ENCODE peak calls at places on chromosomes 5 and 9, in eight cellular contexts. V, E, J, X, N, H, D and K are unnamed samples. For H3K4me1, the result is how much of the 10 kb centered on the place peaks cover.

GRCh38 chr5:116669261-116670049 is 94.8 kb upstream of the SEMA6A start:
- DNase-seq in V (no peak), E (no peak), J (no peak), X (no peak), N (no peak), H (no peak), D (no peak), K (no peak)

GRCh38 chr5:82584631-82585030 is 306.5 kb upstream of the RPS23 start:
- DNase-seq in V (no peak), E (no peak), J (no peak), X (no peak), N (no peak), H (no peak), D (no peak), K (no peak)

GRCh38 chr9:35112257-35113020 is 3.2 kb downstream of the ATOSB start:
- DNase-seq in V (peak), E (no peak), J (no peak), X (no peak), N (no peak), H (peak), D (no peak), K (peak)

GRCh38 chr5:107519900-107520354 is 150.8 kb downstream of the EFNA5 start:
- DNase-seq in V (no peak), E (peak), J (peak), X (no peak), N (peak), H (peak), D (no peak), K (peak)

GRCh38 chr9:87667164-87667738 is 58.7 kb upstream of the CTSL start:
- DNase-seq in V (no peak), E (peak), J (no peak), X (no peak), N (peak), H (no peak), D (no peak), K (no peak)

GRCh38 chr9:113885183-113886002 is 9.3 kb downstream of the ZNF618 start:
- DNase-seq in V (no peak), E (no peak), J (no peak), X (no peak), N (no peak), H (no peak), D (no peak), K (no peak)

GRCh38 chr5:21685016-21685415 is 1168.1 kb downstream of the CDH12 start:
- DNase-seq in V (no peak), E (no peak), J (no peak), X (no peak), N (peak), H (no peak), D (no peak), K (no peak)

GRCh38 chr5:32769711-32770110 is 58.6 kb downstream of the NPR3 start:
- DNase-seq in V (no peak), E (no peak), J (no peak), X (no peak), N (no peak), H (no peak), D (no peak), K (no peak)

GRCh38 chr9:91880378-91880972 is 69.6 kb downstream of the ROR2 start:
- DNase-seq in V (no peak), E (no peak), J (no peak), X (no peak), N (no peak), H (no peak), D (no peak), K (no peak)

GRCh38 chr9:95627802-95628201 is 111.0 kb upstream of the PTCH1 start:
- DNase-seq in V (no peak), E (no peak), J (no peak), X (no peak), N (no peak), H (no peak), D (no peak), K (peak)

GRCh38 chr5:51651476-51651875 is 268.2 kb downstream of the ISL1 start:
- DNase-seq in V (no peak), E (no peak), J (no peak), X (no peak), N (no peak), H (no peak), D (no peak), K (no peak)

GRCh38 chr5:32522429-32523143 is 62.8 kb upstream of the SUB1 start:
- DNase-seq in V (peak), E (no peak), J (no peak), X (no peak), N (no peak), H (peak), D (no peak), K (peak)

GRCh38 chr9:133424187-133424586 is 2.0 kb downstream of the ADAMTS13 start:
- DNase-seq in V (no peak), E (no peak), J (no peak), X (no peak), N (no peak), H (no peak), D (no peak), K (no peak)

GRCh38 chr9:133420392-133420827 is 1.8 kb upstream of the ADAMTS13 start:
- DNase-seq in V (no peak), E (peak), J (no peak), X (no peak), N (no peak), H (no peak), D (no peak), K (no peak)

GRCh38 chr9:133419005-133419404 is 1.2 kb upstream of the REXO4 start:
- DNase-seq in V (no peak), E (no peak), J (no peak), X (no peak), N (peak), H (no peak), D (no peak), K (no peak)

GRCh38 chr9:133423216-133423615 is 1.0 kb downstream of the ADAMTS13 start:
- DNase-seq in V (no peak), E (no peak), J (no peak), X (no peak), N (no peak), H (peak), D (no peak), K (peak)

DNA sequence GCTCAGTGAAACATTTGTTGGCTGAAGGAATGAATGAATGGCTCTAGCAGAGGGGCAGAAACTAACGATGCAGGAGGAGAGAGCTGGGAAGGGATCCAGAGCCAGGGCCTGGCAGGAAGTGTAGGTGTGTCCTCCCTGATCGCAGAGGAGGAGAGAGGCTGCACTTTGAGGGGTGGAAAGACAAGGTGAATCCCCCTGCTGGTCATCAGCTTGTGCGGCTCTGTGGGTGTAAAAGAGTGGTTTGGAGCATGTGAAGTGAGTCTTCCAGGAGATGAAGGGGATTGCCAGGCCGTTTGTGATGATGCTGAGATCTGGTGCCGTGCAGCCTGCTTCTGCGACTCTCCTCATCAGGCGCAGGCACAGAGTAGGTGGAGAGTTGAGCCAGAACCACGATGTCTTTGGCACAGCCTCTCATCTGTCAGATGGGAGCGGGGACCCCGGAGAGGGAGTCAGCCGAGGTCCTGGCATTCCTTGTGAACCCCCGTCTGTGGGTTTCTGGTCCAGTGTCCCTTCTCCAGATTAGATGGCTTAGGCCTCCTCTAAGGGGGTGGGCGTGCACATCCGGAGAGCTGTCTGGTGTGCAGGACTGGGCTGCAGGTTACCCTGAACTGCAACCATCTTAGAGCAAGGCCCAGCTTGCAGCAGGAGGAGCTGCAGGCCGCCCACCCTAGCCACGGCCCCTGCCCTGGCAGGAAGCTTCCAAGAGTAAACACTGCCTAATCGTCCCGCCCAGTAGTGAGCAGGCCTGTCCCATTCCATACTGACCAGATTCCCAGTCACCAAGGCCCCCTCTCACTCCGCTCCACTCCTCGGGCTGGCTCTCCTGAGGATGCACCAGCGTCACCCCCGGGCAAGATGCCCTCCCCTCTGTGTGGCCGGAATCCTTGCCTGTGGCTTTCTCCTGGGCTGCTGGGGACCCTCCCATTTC is at the start of gene ADAMTS13:
- DNase-seq in V (no peak), E (peak), J (peak), X (no peak), N (no peak), H (peak), D (no peak), K (no peak)
- TF ChIP-seq CTCF in V (no peak), E (no peak), J (peak), X (no peak), N (peak), H (no peak), D (no peak), K (no peak)

GRCh38 chr5:150491876-150492275 is 16.1 kb upstream of the NDST1 start:
- DNase-seq in V (no peak), E (no peak), J (no peak), X (no peak), N (no peak), H (no peak), D (no peak), K (no peak)
- H3K4me1 ChIP-seq in V (half or more), E (half or more), J (under half), X (half or more), N (half or more), H (half or more), D (half or more), K (half or more)

GRCh38 chr5:5139358-5140050 is 626 bp upstream of the ADAMTS16 start:
- DNase-seq in V (no peak), E (no peak), J (peak), X (no peak), N (peak), H (no peak), D (no peak), K (no peak)

GRCh38 chr5:5144441-5144840 is 4.3 kb downstream of the ADAMTS16 start:
- DNase-seq in V (no peak), E (no peak), J (no peak), X (no peak), N (no peak), H (no peak), D (no peak), K (no peak)

GRCh38 chr5:5140051-5141010 is at the start of gene ADAMTS16:
- DNase-seq in V (no peak), E (no peak), J (peak), X (no peak), N (peak), H (no peak), D (no peak), K (no peak)

GRCh38 chr5:5141011-5141599 is 975 bp downstream of the ADAMTS16 start:
- DNase-seq in V (no peak), E (no peak), J (no peak), X (no peak), N (no peak), H (no peak), D (no peak), K (no peak)

DNA sequence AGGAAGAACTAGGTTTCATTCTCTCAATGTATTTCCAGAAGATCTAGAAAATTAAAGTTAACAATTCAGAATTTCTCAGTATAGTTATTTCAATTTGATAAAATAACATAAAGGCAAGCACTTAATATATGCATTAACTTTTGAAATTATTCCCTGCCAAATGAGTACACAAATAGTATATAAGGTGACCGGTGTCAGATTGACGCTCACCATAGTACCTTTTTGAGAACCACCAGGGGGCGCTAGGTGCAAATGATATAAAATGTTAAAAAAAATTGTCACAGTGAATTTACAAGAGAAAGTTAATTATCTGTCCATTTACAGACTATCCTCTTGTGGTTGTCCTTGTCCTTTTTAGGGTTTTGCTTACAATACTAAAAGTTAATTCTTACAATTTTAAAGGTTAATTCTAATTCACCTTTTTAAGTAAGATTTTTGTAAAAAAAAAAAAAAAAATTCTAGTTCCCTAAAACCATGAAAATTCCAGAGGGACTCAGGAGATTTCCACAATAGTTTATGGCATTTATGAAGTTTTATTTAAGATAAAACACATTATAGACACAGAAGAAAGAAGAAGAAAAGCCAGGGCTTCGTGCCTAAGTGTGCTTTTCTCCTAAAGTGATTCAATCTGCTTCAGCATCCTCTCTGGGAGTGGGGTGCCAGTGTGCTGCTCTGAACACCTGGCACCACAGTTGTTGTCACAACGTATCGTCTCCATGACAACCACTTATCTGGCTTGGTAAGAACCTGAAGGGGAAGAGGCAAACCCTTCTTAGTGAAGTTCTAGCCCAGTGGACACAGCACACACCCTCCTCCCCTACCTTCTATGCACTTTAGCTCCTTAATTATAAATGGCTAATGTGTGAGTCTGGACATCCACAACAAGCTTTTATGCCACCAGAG is 1.7 kb downstream of the ADAMTS16 start:
- DNase-seq in V (no peak), E (peak), J (peak), X (no peak), N (peak), H (peak), D (no peak), K (peak)
- H3K4me3 ChIP-seq in V (no peak), E (no peak), J (no peak), X (peak), N (no peak), H (no peak), D (no peak), K (no peak)

GRCh38 chr9:5982352-5982751 is 33.1 kb downstream of the RANBP6 start:
- DNase-seq in V (no peak), E (no peak), J (no peak), X (no peak), N (no peak), H (no peak), D (no peak), K (peak)
- TF ChIP-seq CTCF in V (no peak), E (no peak), J (no peak), X (no peak), N (no peak), H (no peak), D (no peak), K (no peak)

GRCh38 chr5:138601444-138601843 is 26.2 kb upstream of the HSPA9 start:
- DNase-seq in V (no peak), E (peak), J (no peak), X (no peak), N (peak), H (peak), D (peak), K (peak)
- H3K4me1 ChIP-seq in V (under half), E (under half), J (under half), X (under half), N (under half), H (under half), D (under half), K (under half)

DNA sequence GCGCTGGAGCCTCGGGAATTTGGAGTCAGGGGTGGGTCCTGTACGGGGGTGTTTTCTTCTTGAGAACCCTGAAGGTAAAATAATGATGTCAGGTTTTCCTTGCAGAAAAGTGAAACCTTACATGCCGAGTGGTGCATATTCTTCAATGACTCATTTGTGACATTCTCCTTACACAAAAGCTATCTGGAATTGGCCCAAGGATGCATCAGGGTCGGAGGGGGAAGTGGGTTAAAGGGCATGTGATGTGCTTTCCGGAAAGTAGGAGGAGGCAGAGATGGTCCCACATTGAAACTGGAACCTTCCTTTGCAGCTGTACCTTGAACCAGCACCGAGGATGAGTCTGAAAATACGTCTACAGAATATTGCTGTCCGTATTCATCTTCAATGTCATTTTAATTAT is 411.2 kb upstream of the IRX4 start:
- DNase-seq in V (no peak), E (no peak), J (no peak), X (no peak), N (no peak), H (no peak), D (no peak), K (no peak)
- H3K4me3 ChIP-seq in V (no peak), E (no peak), J (no peak), X (no peak), N (no peak), H (no peak), D (peak), K (no peak)

GRCh38 chr5:157689942-157690689 is 18.8 kb downstream of the C5orf52 start:
- DNase-seq in V (no peak), E (no peak), J (no peak), X (no peak), N (no peak), H (no peak), D (no peak), K (no peak)
- TF ChIP-seq CTCF in V (no peak), E (no peak), J (no peak), X (no peak), N (no peak), H (no peak), D (no peak), K (no peak)